ENCODE peak calls at places on chromosomes 5 and 9, in six cellular contexts. R is fibroblast of the aortic adventitia, T is fibroblast of lung, Q is psoas muscle, Z is vagina, L is suprapubic skin. U is an unnamed sample.
A peak's percentile ranks its signal among the peaks of the same experiment; 100 is the strongest.

GRCh38 chr9:114110180-114110579 is 11.1 kb upstream of the KIF12 start:
- DNase-seq in R (peak; percentile 72), T (peak; percentile 84), Q (no peak), Z (no peak), L (no peak), U (peak; percentile 60)

GRCh38 chr9:20693068-20693467 is 9.0 kb downstream of the FOCAD start:
- DNase-seq in R (peak; percentile 12), T (no peak), Q (no peak), Z (no peak), L (no peak), U (no peak)

GRCh38 chr9:99356512-99356971 is 134.5 kb downstream of the SEC61B start:
- DNase-seq in R (no peak), T (no peak), Q (peak; percentile 93), Z (no peak), L (peak; percentile 74), U (no peak)

GRCh38 chr9:89579741-89580395 is 24.9 kb upstream of the GADD45G start:
- DNase-seq in R (no peak), T (no peak), Q (no peak), Z (no peak), L (no peak), U (no peak)

GRCh38 chr9:129310666-129311350 is 132.7 kb upstream of the IER5L start:
- DNase-seq in R (peak; percentile 42), T (peak; percentile 30), Q (no peak), Z (no peak), L (peak; percentile 16), U (no peak)

GRCh38 chr5:36607114-36607561 is 732 bp downstream of the SLC1A3 start:
- DNase-seq in R (peak; percentile 43), T (peak; percentile 58), Q (peak; percentile 63), Z (no peak), L (no peak), U (peak; percentile 24)

GRCh38 chr5:39835371-39835770 is 410.6 kb upstream of the DAB2 start:
- DNase-seq in R (no peak), T (no peak), Q (no peak), Z (no peak), L (no peak), U (no peak)

GRCh38 chr5:180792287-180792964 is 10.2 kb downstream of the MGAT1 start:
- DNase-seq in R (no peak), T (no peak), Q (no peak), Z (peak; percentile 94), L (no peak), U (no peak)

GRCh38 chr9:114302727-114303126 is 20.2 kb upstream of the ORM1 start:
- DNase-seq in R (peak; percentile 54), T (no peak), Q (no peak), Z (peak; percentile 55), L (peak; percentile 25), U (no peak)

GRCh38 chr9:5838884-5839571 is 6.1 kb upstream of the ERMP1 start:
- DNase-seq in R (peak; percentile 49), T (peak; percentile 55), Q (no peak), Z (no peak), L (no peak), U (no peak)

GRCh38 chr5:39555788-39556187 is 131.0 kb upstream of the DAB2 start:
- DNase-seq in R (no peak), T (no peak), Q (no peak), Z (no peak), L (no peak), U (no peak)

GRCh38 chr5:144142030-144142825 is 28.2 kb downstream of the YIPF5 start:
- DNase-seq in R (peak; percentile 74), T (peak; percentile 56), Q (no peak), Z (no peak), L (no peak), U (no peak)

GRCh38 chr5:81837667-81838306 is 86.9 kb upstream of the SSBP2 start:
- DNase-seq in R (no peak), T (no peak), Q (no peak), Z (no peak), L (no peak), U (no peak)

GRCh38 chr5:6395102-6395445 is 16.7 kb upstream of the MED10 start:
- DNase-seq in R (no peak), T (no peak), Q (no peak), Z (peak; percentile 82), L (no peak), U (no peak)

GRCh38 chr5:9787813-9788600 is 157.9 kb upstream of the TAS2R1 start:
- DNase-seq in R (no peak), T (no peak), Q (no peak), Z (no peak), L (no peak), U (no peak)

GRCh38 chr5:14528115-14528514 is 53.5 kb upstream of the OTULINL start:
- DNase-seq in R (no peak), T (no peak), Q (no peak), Z (no peak), L (no peak), U (no peak)

GRCh38 chr9:130660326-130660682 is 4.1 kb upstream of the PRDM12 start:
- DNase-seq in R (no peak), T (no peak), Q (no peak), Z (no peak), L (no peak), U (no peak)

GRCh38 chr5:163978897-163979296 is 473.5 kb downstream of the MAT2B start:
- DNase-seq in R (no peak), T (no peak), Q (no peak), Z (no peak), L (no peak), U (no peak)

GRCh38 chr5:169728-170094 is 21.6 kb upstream of the LRRC14B start:
- DNase-seq in R (no peak), T (no peak), Q (no peak), Z (no peak), L (no peak), U (no peak)

GRCh38 chr5:122163151-122164069 is 34.1 kb downstream of the ZNF474 start:
- DNase-seq in R (peak; percentile 96), T (peak; percentile 97), Q (no peak), Z (no peak), L (no peak), U (peak; percentile 78)

GRCh38 chr5:144237851-144238250 is 67.2 kb downstream of the KCTD16 start:
- DNase-seq in R (peak; percentile 65), T (peak; percentile 18), Q (no peak), Z (no peak), L (no peak), U (peak; percentile 28)

GRCh38 chr9:38162332-38162985 is 93.4 kb upstream of the SHB start:
- DNase-seq in R (no peak), T (no peak), Q (no peak), Z (no peak), L (no peak), U (peak; percentile 77)

DNA sequence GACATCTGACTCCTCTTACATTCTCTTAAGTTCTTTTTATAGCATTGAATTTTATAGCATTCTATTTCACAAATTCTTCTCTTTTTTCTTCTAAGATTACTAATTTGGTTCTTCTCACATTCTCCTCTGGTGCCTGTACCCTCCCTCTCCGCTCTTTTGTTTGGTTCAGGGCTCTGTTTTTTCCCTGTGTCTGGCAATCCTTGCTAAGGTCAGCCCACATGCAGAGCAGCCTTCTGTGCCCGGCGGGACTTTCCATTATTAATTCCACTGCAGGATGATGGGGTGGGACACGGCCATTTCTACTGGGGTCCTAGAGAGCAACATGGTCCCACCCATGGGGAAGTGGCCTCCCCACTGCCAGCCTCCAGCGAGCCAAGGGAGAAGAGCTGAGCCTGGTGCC is 9.8 kb upstream of the TRAF2 start:
- DNase-seq in R (no peak), T (no peak), Q (no peak), Z (no peak), L (no peak), U (no peak)
- H3K4me3 ChIP-seq in R (no peak overlapping the region), T (no peak overlapping the region), Q (no peak overlapping the region), Z (no peak overlapping the region), L (no peak overlapping the region), U (no peak overlapping the region)

GRCh38 chr5:58851571-58851970 is 268.7 kb downstream of the RAB3C start:
- DNase-seq in R (no peak), T (no peak), Q (no peak), Z (no peak), L (no peak), U (no peak)

GRCh38 chr5:58855851-58856739 is 273.2 kb downstream of the RAB3C start:
- DNase-seq in R (no peak), T (no peak), Q (no peak), Z (no peak), L (no peak), U (no peak)

GRCh38 chr5:58849151-58849550 is 266.3 kb downstream of the RAB3C start:
- DNase-seq in R (no peak), T (peak; percentile 2), Q (no peak), Z (no peak), L (no peak), U (no peak)

GRCh38 chr5:58849995-58850667 is 267.3 kb downstream of the RAB3C start:
- DNase-seq in R (peak; percentile 47), T (peak; percentile 17), Q (no peak), Z (no peak), L (no peak), U (no peak)

GRCh38 chr5:58854396-58854795 is 271.5 kb downstream of the RAB3C start:
- DNase-seq in R (no peak), T (no peak), Q (no peak), Z (no peak), L (no peak), U (no peak)
- TF ChIP-seq CTCF in R (no peak), T (no peak), Q (no peak), Z (no peak), L (no peak), U (no peak)

GRCh38 chr5:24693609-24694008 is 48.8 kb upstream of the CDH10 start:
- DNase-seq in R (no peak), T (no peak), Q (no peak), Z (no peak), L (no peak), U (no peak)

DNA sequence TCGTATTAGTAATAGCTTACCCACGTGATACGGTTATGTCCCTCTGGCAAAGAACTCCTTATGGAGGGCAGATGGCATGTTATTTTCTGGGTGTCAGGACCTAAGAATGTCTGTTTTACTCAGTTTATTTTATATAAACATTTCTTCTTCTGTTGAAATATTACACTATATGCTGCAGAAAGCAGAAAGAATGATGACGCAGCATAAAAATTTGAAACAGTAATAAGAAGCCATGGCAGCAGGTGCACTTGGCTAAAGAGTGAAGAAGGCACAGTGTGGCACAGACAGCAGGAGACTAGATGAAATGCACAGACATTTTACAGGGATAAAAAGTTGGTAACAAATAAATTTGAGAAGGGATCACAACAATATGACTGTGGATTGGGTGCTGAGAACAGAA is 46.3 kb upstream of the CDH10 start:
- DNase-seq in R (no peak), T (no peak), Q (no peak), Z (no peak), L (no peak), U (no peak)
- H3K4me3 ChIP-seq in R (no peak overlapping the region), T (no peak overlapping the region), Q (no peak overlapping the region), Z (no peak overlapping the region), L (no peak overlapping the region), U (no peak overlapping the region)

GRCh38 chr9:120713257-120714087 is 798 bp downstream of the MEGF9 start:
- DNase-seq in R (peak; percentile 39), T (no peak), Q (peak; percentile 59), Z (no peak), L (peak; percentile 75), U (no peak)
- TF ChIP-seq CTCF in R (peak; percentile 54), T (no peak), Q (no peak), Z (peak; percentile 17), L (peak; percentile 3), U (no peak)

DNA sequence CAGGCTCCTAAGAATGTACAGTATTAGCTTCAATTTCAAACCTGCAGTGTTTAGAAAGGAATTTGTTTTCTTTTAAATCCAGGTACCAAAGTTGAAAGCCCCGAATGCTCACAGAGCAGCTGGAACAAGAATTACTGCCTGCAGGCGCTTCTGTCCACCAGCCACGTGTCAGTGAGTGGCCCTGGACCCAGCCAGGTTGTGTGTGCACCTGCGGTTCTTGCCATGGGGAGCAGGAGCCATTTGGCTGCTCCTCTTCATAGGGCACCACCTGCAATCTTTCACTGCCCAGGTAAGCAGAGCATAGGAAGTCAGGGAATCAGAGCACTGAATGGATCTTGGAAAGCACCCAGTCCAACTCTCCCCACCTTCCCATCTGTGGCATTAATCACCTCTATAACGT is 79.5 kb upstream of the PIP5K1B start:
- DNase-seq in R (no peak), T (no peak), Q (no peak), Z (no peak), L (no peak), U (no peak)
- H3K4me3 ChIP-seq in R (no peak overlapping the region), T (no peak overlapping the region), Q (no peak overlapping the region), Z (no peak overlapping the region), L (no peak overlapping the region), U (no peak overlapping the region)